ENCODE peak calls at places on chromosomes 4 and X, in five cellular contexts. C is fibroblast of lung, N is BJ, M is spleen, P is nephron progenitor cell. D is an unnamed sample.

GRCh38 chr4:124060261-124060918 is 652.1 kb downstream of the ANKRD50 start:
- DNase-seq in C (peak), N (peak), M (no peak), P (no peak), D (no peak)

GRCh38 chr4:156547439-156547838 is 424.2 kb downstream of the PDGFC start:
- DNase-seq in C (peak), N (peak), M (no peak), P (no peak), D (no peak)

GRCh38 chr4:185956546-185956945 is 112.4 kb upstream of the TLR3 start:
- DNase-seq in C (no peak), N (no peak), M (no peak), P (no peak), D (no peak)

GRCh38 chrX:48681539-48682183 is 1.9 kb upstream of the WAS start:
- DNase-seq in C (no peak), N (no peak), M (peak), P (no peak), D (no peak)

GRCh38 chr4:138555584-138555983 is 313.4 kb upstream of the SLC7A11 start:
- DNase-seq in C (no peak), N (no peak), M (no peak), P (no peak), D (no peak)

GRCh38 chr4:7388627-7389026 is 46.1 kb downstream of the PSAPL1 start:
- DNase-seq in C (no peak), N (no peak), M (peak), P (no peak), D (no peak)

GRCh38 chrX:119459181-119459580 is 9.1 kb upstream of the SLC25A5 start:
- DNase-seq in C (no peak), N (no peak), M (no peak), P (no peak), D (no peak)

GRCh38 chr4:79209822-79210635 is 115.8 kb downstream of the NAA11 start:
- DNase-seq in C (no peak), N (no peak), M (peak), P (no peak), D (no peak)

GRCh38 chr4:155564086-155564485 is 102.6 kb upstream of the GUCY1A1 start:
- DNase-seq in C (no peak), N (no peak), M (no peak), P (no peak), D (no peak)

GRCh38 chr4:23947826-23948225 is 58.0 kb upstream of the PPARGC1A start:
- DNase-seq in C (peak), N (no peak), M (no peak), P (no peak), D (no peak)